ENCODE peak calls at places on chromosomes 16 and 17, in five cellular contexts. D, V, N, Y and L are unnamed samples.

GRCh38 chr16:82061861-82062525 is 26.9 kb downstream of the HSD17B2 start:
- DNase-seq in N (no peak), V (no peak), D (no peak), Y (no peak), L (no peak)

GRCh38 chr16:52611817-52612673 is 65.1 kb upstream of the TOX3 start:
- DNase-seq in N (no peak), D (no peak), Y (no peak), V (no peak), L (no peak)

GRCh38 chr16:56771558-56772279 is 41.8 kb downstream of the NUP93 start:
- DNase-seq in V (no peak), Y (no peak), D (no peak), N (no peak), L (no peak)

GRCh38 chr17:72123964-72124791 is 3.4 kb downstream of the SOX9 start:
- DNase-seq in Y (peak; percentile 23), D (no peak), V (no peak), N (no peak), L (no peak)

GRCh38 chr16:17773698-17774101 is 302.9 kb upstream of the XYLT1 start:
- DNase-seq in N (no peak), D (no peak), V (no peak), Y (no peak), L (peak; percentile 64)

GRCh38 chr17:10871914-10872313 is 34.0 kb upstream of the PIRT start:
- DNase-seq in Y (peak; percentile 10), N (no peak), D (no peak), V (no peak), L (no peak)

GRCh38 chr17:80718428-80718827 is 173.8 kb downstream of the RPTOR start:
- DNase-seq in V (no peak), N (no peak), D (no peak), Y (no peak), L (no peak)

GRCh38 chr16:82660078-82660645 is 33.4 kb downstream of the CDH13 start:
- DNase-seq in Y (no peak), N (no peak), V (no peak), D (no peak), L (no peak)

GRCh38 chr16:87847467-87847784 is 21.9 kb downstream of the SLC7A5 start:
- DNase-seq in N (no peak), D (no peak), V (no peak), Y (no peak), L (no peak)

GRCh38 chr16:58582971-58583765 is 46.5 kb downstream of the CNOT1 start:
- DNase-seq in Y (no peak), V (no peak), D (no peak), N (no peak), L (no peak)

GRCh38 chr17:73550561-73550960 is 93.7 kb downstream of the SDK2 start:
- DNase-seq in Y (no peak), N (no peak), D (no peak), V (no peak), L (no peak)

GRCh38 chr16:89046491-89046890 is 47.2 kb upstream of the ACSF3 start:
- DNase-seq in N (no peak), Y (no peak), V (no peak), D (no peak), L (no peak)

GRCh38 chr16:79463839-79464238 is 136.7 kb downstream of the MAF start:
- DNase-seq in N (no peak), V (no peak), Y (no peak), D (no peak), L (no peak)

GRCh38 chr16:560701-561412 is 663 bp downstream of the PRR35 start:
- DNase-seq in Y (no peak), V (no peak), N (no peak), D (no peak), L (no peak)

GRCh38 chr17:32763855-32764439 is 113.0 kb downstream of the MYO1D start:
- DNase-seq in N (no peak), Y (no peak), D (no peak), V (no peak), L (no peak)

GRCh38 chr16:23729503-23730424 is 16.7 kb upstream of the ERN2 start:
- DNase-seq in N (no peak), D (no peak), Y (no peak), V (no peak), L (no peak)

GRCh38 chr16:58236231-58236690 is 38.4 kb upstream of the CSNK2A2 start:
- DNase-seq in V (peak; percentile 82), N (peak; percentile 52), Y (peak; percentile 52), D (no peak), L (no peak)

GRCh38 chr17:57086069-57086930 is 1.3 kb downstream of the AKAP1 start:
- DNase-seq in V (peak; percentile 36), D (peak; percentile 77), N (no peak), Y (peak; percentile 43), L (no peak)

GRCh38 chr17:50541916-50542688 is 4.9 kb upstream of the SPATA20 start:
- DNase-seq in D (peak; percentile 90), N (peak; percentile 89), V (peak; percentile 95), Y (peak; percentile 92), L (peak; percentile 90)

GRCh38 chr17:72567774-72568173 is 447.0 kb downstream of the SOX9 start:
- DNase-seq in V (no peak), Y (no peak), N (no peak), D (no peak), L (no peak)

GRCh38 chr16:72501739-72502653 is 330.0 kb upstream of the PMFBP1 start:
- DNase-seq in N (peak; percentile 41), D (peak; percentile 72), Y (peak; percentile 23), V (peak; percentile 65), L (no peak)

GRCh38 chr16:87828071-87828971 is 41.0 kb downstream of the SLC7A5 start:
- DNase-seq in V (no peak), Y (no peak), N (no peak), D (no peak), L (no peak)

GRCh38 chr17:46179375-46179999 is 13.7 kb downstream of the KANSL1 start:
- DNase-seq in D (no peak), N (no peak), V (no peak), Y (no peak), L (no peak)

GRCh38 chr17:77354721-77355455 is 214.1 kb downstream of the SEC14L1 start:
- DNase-seq in Y (peak; percentile 76), D (peak; percentile 89), V (no peak), N (peak; percentile 91), L (peak; percentile 70)

GRCh38 chr16:47887496-47887895 is 268.3 kb downstream of the ABCC12 start:
- DNase-seq in V (peak; percentile 16), Y (no peak), D (no peak), N (no peak), L (no peak)

GRCh38 chr17:15169676-15170075 is 95.5 kb downstream of the PMP22 start:
- DNase-seq in V (no peak), Y (no peak), D (no peak), N (no peak), L (no peak)

GRCh38 chr17:28897769-28898259 is 281 bp upstream of the FLOT2 start:
- DNase-seq in N (no peak), D (no peak), V (no peak), Y (no peak), L (no peak)

GRCh38 chr17:75289832-75290337 is 652 bp upstream of the SLC25A19 start:
- DNase-seq in D (peak; percentile 74), N (peak; percentile 47), V (no peak), Y (peak; percentile 39), L (peak; percentile 87)
- TF ChIP-seq CTCF in D (no peak), N (peak; percentile 12), V (no peak), Y (no peak), L (no peak)

GRCh38 chr17:44081681-44082080 is 11.1 kb downstream of the G6PC3 start:
- DNase-seq in V (no peak), N (no peak), Y (no peak), D (no peak), L (no peak)

GRCh38 chr17:44082206-44082605 is 11.7 kb downstream of the G6PC3 start:
- DNase-seq in V (no peak), N (no peak), Y (no peak), D (no peak), L (no peak)

GRCh38 chr17:44084921-44085320 is 14.4 kb downstream of the G6PC3 start:
- DNase-seq in V (no peak), D (no peak), Y (no peak), N (no peak), L (no peak)

GRCh38 chr17:44083250-44083849 is 12.8 kb downstream of the G6PC3 start:
- DNase-seq in V (no peak), D (no peak), Y (no peak), N (no peak), L (no peak)

DNA sequence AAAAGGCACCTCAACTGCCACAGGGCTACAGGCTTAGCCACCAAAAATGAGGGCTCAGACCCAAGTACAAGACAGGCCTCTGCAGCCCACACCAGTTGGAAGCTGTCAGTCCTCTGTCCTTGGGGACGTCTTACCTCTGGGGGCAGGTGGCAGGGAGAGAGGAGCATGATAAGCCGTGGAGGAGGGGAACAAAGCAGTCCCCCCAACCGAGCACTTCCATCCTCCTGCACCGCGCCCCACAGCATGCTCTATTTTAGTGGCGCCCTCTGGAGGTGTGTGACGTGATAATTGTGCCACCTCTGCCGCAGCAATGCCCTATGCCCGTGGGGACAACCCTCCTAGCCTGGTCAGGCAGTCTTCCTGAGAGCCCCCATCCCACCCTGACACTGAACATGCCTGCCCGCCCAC is 13.6 kb downstream of the G6PC3 start:
- DNase-seq in N (no peak), D (no peak), Y (no peak), V (peak; percentile 39), L (no peak)
- TF ChIP-seq CTCF in N (no peak), D (no peak), Y (peak; percentile 27), V (peak; percentile 14), L (no peak)

GRCh38 chr17:21376585-21376834 is 353 bp downstream of the KCNJ12 start:
- DNase-seq in N (no peak), D (no peak), Y (peak; percentile 29), V (peak; percentile 70), L (no peak)

GRCh38 chr17:21378553-21378952 is 2.4 kb downstream of the KCNJ12 start:
- DNase-seq in V (no peak), Y (no peak), N (no peak), D (no peak), L (no peak)

GRCh38 chr17:21376835-21377690 is 906 bp downstream of the KCNJ12 start:
- DNase-seq in V (peak; percentile 28), N (no peak), D (no peak), Y (peak; percentile 36), L (no peak)

GRCh38 chr17:21379080-21379711 is 3.0 kb downstream of the KCNJ12 start:
- DNase-seq in N (no peak), Y (peak; percentile 61), D (no peak), V (no peak), L (no peak)

GRCh38 chr17:21377821-21378396 is 1.8 kb downstream of the KCNJ12 start:
- DNase-seq in N (no peak), V (peak; percentile 60), Y (no peak), D (no peak), L (no peak)
- TF ChIP-seq CTCF in N (no peak), V (peak; percentile 18), Y (no peak), D (no peak), L (no peak)

DNA sequence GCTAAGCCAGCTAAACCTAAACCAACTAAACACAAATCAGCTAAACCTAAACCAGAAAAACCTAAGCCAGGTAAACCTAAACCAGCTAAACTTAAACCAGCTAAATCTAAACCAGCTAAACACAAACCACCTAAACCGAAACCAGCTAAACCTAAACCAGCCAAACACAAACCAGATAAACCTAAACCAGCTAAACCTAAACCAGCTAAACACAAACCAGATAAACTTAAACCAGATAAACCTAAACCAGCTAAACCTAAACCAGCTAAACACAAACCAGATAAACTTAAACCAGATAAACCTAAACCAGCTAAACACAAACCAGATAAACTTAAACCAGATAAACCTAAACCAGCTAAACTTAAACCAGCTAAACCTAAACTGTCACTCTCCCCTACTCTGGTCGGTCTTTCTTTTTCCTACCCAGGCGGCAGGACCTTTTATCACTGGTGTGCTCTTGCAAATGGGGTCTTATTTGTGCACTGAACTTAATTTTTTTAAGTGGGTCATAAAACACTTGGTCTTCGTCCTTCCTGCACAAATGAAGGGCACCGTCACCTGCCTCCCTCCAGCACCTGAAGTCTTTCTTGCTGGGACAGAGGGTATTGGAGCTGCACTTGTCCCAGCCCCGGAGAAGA is 7.2 kb downstream of the EVPL start:
- DNase-seq in N (no peak), Y (no peak), V (no peak), D (no peak), L (no peak)
- TF ChIP-seq CTCF in N (no peak), Y (no peak), V (no peak), D (no peak), L (no peak)